ENCODE peak calls at places on chromosomes 2 and 18, in seven cellular contexts. D is fibroblast of lung, W is testis, C is kidney, L is dorsolateral prefrontal cortex, P is upper lobe of right lung, S is WERI-Rb-1. N is an unnamed sample.

GRCh38 chr2:9552491-9553178 is 3.0 kb downstream of the ADAM17 start:
- DNase-seq in W (no peak), S (no peak), L (no peak), D (peak; percentile 97), P (no peak), C (no peak), N (no peak)

GRCh38 chr18:27483266-27483665 is 298.2 kb upstream of the CHST9 start:
- DNase-seq in L (no peak), W (no peak), D (no peak), C (no peak), P (no peak), S (no peak), N (no peak)

GRCh38 chr2:192051533-192051932 is 143.2 kb downstream of the TMEFF2 start:
- DNase-seq in D (no peak), P (no peak), C (no peak), W (no peak), S (no peak), L (no peak), N (no peak)

GRCh38 chr2:187544371-187545080 is 9.7 kb downstream of the TFPI start:
- DNase-seq in C (no peak), D (no peak), W (no peak), S (no peak), P (peak; percentile 72), L (no peak), N (no peak)

GRCh38 chr2:46700435-46700834 is 215.2 kb downstream of the MCFD2 start:
- DNase-seq in W (no peak), C (no peak), D (no peak), L (no peak), S (no peak), P (no peak), N (no peak)

GRCh38 chr2:8790739-8791162 is 46.7 kb downstream of the KIDINS220 start:
- DNase-seq in C (no peak), W (no peak), S (no peak), P (no peak), D (no peak), L (no peak), N (no peak)

GRCh38 chr2:26189123-26189522 is 16.2 kb downstream of the GAREM2 start:
- DNase-seq in D (no peak), C (no peak), W (no peak), P (no peak), L (no peak), S (no peak), N (no peak)

GRCh38 chr2:202122167-202122540 is 49.1 kb downstream of the KIAA2012 start:
- DNase-seq in L (no peak), P (no peak), S (no peak), C (no peak), D (no peak), W (no peak), N (no peak)

GRCh38 chr18:77858331-77858730 is 608.7 kb downstream of the GALR1 start:
- DNase-seq in D (no peak), L (no peak), S (no peak), C (no peak), W (no peak), P (no peak), N (no peak)

GRCh38 chr2:11399113-11399762 is 54.8 kb upstream of the ROCK2 start:
- DNase-seq in S (no peak), W (no peak), D (no peak), P (no peak), C (no peak), L (no peak), N (no peak)

GRCh38 chr18:24910217-24910616 is 441.7 kb downstream of the ZNF521 start:
- DNase-seq in W (no peak), S (no peak), L (no peak), P (no peak), D (no peak), C (no peak), N (no peak)

GRCh38 chr2:235234711-235235110 is 259.1 kb upstream of the AGAP1 start:
- DNase-seq in L (no peak), D (peak; percentile 55), C (no peak), S (no peak), P (no peak), W (no peak), N (no peak)

GRCh38 chr2:197706839-197707207 is 1.7 kb downstream of the MARS2 start:
- DNase-seq in P (no peak), L (no peak), D (no peak), S (no peak), W (no peak), C (no peak), N (no peak)

GRCh38 chr2:197704434-197705142 is 581 bp upstream of the MARS2 start:
- DNase-seq in L (no peak), C (no peak), D (no peak), W (no peak), S (no peak), P (no peak), N (no peak)

GRCh38 chr2:197705143-197705911 is at the start of gene MARS2:
- DNase-seq in S (peak; percentile 92), D (peak; percentile 92), W (peak; percentile 92), C (peak; percentile 97), L (peak; percentile 92), P (peak; percentile 97), N (peak; percentile 90)

GRCh38 chr2:197705912-197706838 is 1.0 kb downstream of the MARS2 start:
- DNase-seq in D (peak; percentile 21), P (peak; percentile 70), C (peak; percentile 78), S (no peak), W (no peak), L (no peak), N (no peak)

GRCh38 chr2:197700960-197701359 is 4.2 kb upstream of the MARS2 start:
- DNase-seq in L (no peak), P (no peak), D (no peak), S (no peak), C (no peak), W (no peak), N (no peak)
- TF ChIP-seq CTCF in L (no peak), P (no peak), D (no peak), S (no peak), C (no peak), W (no peak), N (no peak)

GRCh38 chr2:136021406-136021805 is 36.0 kb upstream of the DARS1 start:
- DNase-seq in L (no peak), C (no peak), P (no peak), W (no peak), D (no peak), S (no peak), N (no peak)

GRCh38 chr2:136023416-136023815 is 38.0 kb upstream of the DARS1 start:
- DNase-seq in P (no peak), D (no peak), L (no peak), W (no peak), S (no peak), C (no peak), N (no peak)

GRCh38 chr2:136021976-136022375 is 36.5 kb upstream of the DARS1 start:
- DNase-seq in W (no peak), P (no peak), D (no peak), L (no peak), C (no peak), S (no peak), N (no peak)

GRCh38 chr2:136024185-136024584 is 38.8 kb upstream of the DARS1 start:
- DNase-seq in P (no peak), D (no peak), L (no peak), C (no peak), S (no peak), W (no peak), N (no peak)

DNA sequence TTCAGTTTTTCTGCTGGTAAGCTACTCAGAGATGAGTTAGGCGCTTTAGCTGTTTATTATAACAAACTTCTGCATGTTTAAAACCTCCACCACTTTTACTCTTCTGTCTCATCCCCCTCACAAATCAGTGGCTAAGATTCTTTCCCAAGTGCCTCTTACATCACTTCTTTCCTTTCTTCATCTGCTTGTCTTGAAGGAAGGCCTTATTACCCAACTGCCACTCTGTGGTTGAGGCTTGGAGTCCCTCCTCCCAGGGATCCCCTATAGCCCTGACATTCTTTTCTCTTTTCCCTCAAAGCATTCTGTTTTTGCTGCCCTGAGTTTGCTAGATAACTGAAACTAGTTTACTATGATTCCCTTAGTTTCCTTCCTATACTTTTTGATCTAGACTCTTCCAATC is 37.3 kb upstream of the DARS1 start:
- DNase-seq in L (no peak), C (no peak), S (no peak), W (no peak), D (no peak), P (no peak), N (no peak)
- H3K27ac ChIP-seq in L (peak overlapping the region; percentile 59), C (no peak overlapping the region), S (no peak overlapping the region), W (no peak overlapping the region), D (no peak overlapping the region), P (no peak overlapping the region), N (no peak overlapping the region)

DNA sequence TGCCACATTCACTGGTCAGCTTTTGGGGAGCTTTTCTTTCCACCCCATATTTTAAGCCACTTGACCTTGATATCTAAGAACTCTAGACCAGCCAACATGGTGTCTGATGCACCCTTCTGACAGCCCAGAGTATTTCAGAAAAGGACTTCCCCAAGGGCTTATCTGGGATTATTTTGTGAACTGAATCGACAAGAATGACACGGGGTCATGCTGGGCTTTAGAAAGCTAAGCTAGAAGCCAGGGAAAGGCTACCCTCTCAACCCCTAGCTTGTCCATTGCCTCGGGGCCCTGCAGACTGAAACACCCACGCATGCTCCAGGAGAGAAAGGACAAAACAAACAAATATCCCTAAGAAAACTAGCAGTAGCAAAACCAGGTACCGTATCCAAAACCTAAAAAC is 16.0 kb downstream of the SLC4A5 start:
- DNase-seq in P (no peak), S (peak; percentile 65), L (no peak), C (no peak), W (no peak), D (no peak), N (no peak)
- TF ChIP-seq CTCF in P (no peak), S (peak; percentile 44), L (no peak), C (no peak), W (no peak), D (no peak), N (no peak)

GRCh38 chr2:121213386-121213785 is 71.6 kb downstream of the TFCP2L1 start:
- DNase-seq in L (no peak), W (no peak), S (no peak), P (no peak), D (no peak), C (peak; percentile 39), N (no peak)

GRCh38 chr2:121210691-121211090 is 74.3 kb downstream of the TFCP2L1 start:
- DNase-seq in C (peak; percentile 66), P (peak; percentile 89), L (no peak), S (peak; percentile 51), D (no peak), W (no peak), N (no peak)

GRCh38 chr2:121211251-121211650 is 73.8 kb downstream of the TFCP2L1 start:
- DNase-seq in W (no peak), L (no peak), P (peak; percentile 76), D (no peak), C (no peak), S (no peak), N (no peak)

GRCh38 chr2:121212661-121213325 is 72.2 kb downstream of the TFCP2L1 start:
- DNase-seq in D (no peak), P (no peak), C (peak; percentile 49), S (no peak), L (no peak), W (no peak), N (no peak)

DNA sequence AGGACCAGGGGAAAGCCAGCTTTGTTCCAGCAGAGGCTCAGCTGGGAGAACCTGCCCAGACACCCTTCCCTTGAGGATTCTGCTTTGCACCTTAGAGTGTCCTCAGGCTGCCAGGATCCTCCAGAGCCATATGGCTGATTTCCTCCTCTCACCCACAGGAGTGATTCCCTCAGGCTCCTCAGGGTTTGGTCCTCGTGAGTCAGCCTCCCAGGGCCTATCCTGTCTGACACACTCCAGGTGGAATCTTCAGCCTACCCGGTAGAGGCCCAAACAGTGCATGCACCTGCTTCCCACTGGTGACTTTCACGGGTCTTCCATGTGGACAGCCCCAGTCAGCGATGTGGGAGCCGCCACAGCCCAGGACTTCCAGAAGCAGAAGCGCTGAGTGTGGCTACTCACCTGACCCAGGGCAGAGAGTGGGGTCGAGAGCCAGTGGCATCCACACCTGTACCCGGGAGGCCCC is 73.3 kb downstream of the TFCP2L1 start:
- DNase-seq in C (peak; percentile 54), W (no peak), L (no peak), D (no peak), S (peak; percentile 18), P (no peak), N (no peak)
- H3K27ac ChIP-seq in C (peak overlapping the region; percentile 87), W (no peak overlapping the region), L (no peak overlapping the region), D (no peak overlapping the region), S (no peak overlapping the region), P (peak overlapping the region; percentile 42), N (no peak overlapping the region)

N was measured in ovary.